ENCODE peak calls at places on chromosomes 2 and 18, in seven cellular contexts. T is HFF-Myc, E is GM23338, R is cardiac muscle cell, K is fibroblast of the aortic adventitia, P is brain microvascular endothelial cell, S is BE2C. M is an unnamed sample.

GRCh38 chr2:199019898-199020507 is 437.7 kb downstream of the SATB2 start:
- DNase-seq in T (peak; percentile 31), E (peak; percentile 71), R (peak; percentile 13), K (peak; percentile 65), P (peak; percentile 17), S (peak; percentile 30), M (peak; percentile 58)

GRCh38 chr2:75276093-75277055 is 77.1 kb upstream of the TACR1 start:
- DNase-seq in T (no peak), E (peak; percentile 32), R (peak; percentile 32), K (peak; percentile 51), P (peak; percentile 34), S (no peak), M (peak; percentile 34)

GRCh38 chr18:3616744-3617143 is 166.8 kb downstream of the TGIF1 start:
- DNase-seq in T (no peak), E (no peak), R (no peak), K (no peak), P (no peak), S (no peak), M (no peak)

GRCh38 chr2:5685225-5685624 is 7.0 kb upstream of the SOX11 start:
- DNase-seq in T (no peak), E (no peak), R (no peak), K (no peak), P (no peak), S (no peak), M (no peak)

GRCh38 chr2:158214431-158214830 is 112.8 kb downstream of the UPP2 start:
- DNase-seq in T (no peak), E (no peak), R (peak; percentile 8), K (no peak), P (peak; percentile 42), S (no peak), M (no peak)

GRCh38 chr18:49949991-49950395 is 136.7 kb upstream of the ACAA2 start:
- DNase-seq in T (no peak), E (no peak), R (no peak), K (no peak), P (no peak), S (no peak), M (no peak)

GRCh38 chr18:31444142-31444541 is 3.4 kb upstream of the DSG3 start:
- DNase-seq in T (no peak), E (no peak), R (no peak), K (no peak), P (no peak), S (no peak), M (no peak)

GRCh38 chr2:67289921-67290371 is 107.2 kb upstream of the ETAA1 start:
- DNase-seq in T (peak; percentile 22), E (no peak), R (peak; percentile 19), K (peak; percentile 87), P (peak; percentile 50), S (no peak), M (no peak)

GRCh38 chr2:63649829-63650228 is 61.1 kb downstream of the MDH1 start:
- DNase-seq in T (no peak), E (no peak), R (no peak), K (no peak), P (no peak), S (no peak), M (no peak)

GRCh38 chr2:217976301-217976700 is 26.5 kb downstream of the TNS1 start:
- DNase-seq in T (no peak), E (no peak), R (no peak), K (no peak), P (no peak), S (no peak), M (no peak)

DNA sequence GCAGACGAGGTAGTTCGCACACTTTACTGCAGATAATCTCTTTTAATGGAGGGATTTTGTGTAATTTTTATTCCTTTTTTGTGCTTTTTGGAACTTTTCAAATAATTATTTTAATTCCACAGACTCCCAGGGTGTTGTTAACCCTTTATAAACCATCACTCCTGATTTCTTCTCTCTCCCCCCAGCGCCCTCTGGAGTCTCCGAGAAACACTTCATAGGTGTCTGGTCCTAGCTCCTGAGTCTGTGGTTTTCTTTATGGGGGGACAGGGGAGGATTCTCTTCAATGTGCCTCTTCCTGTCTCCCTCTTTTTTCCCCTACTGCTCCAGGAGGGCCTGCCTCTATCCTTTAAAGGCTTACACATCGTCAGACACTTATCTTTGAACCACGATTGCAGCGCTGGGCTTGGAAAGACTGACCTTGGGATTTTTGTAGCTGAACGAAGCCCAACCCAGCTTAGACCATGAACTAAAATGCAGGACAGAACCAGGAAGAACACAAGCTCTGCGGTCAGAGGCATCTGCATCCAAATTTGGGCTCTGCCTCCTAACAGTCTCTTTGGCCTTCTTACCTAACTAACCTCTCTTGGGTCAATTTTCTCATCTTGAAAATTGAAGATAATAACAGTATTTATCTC is 7.1 kb upstream of the PKDCC start:
- DNase-seq in T (no peak), E (peak; percentile 84), R (peak; percentile 64), K (peak; percentile 53), P (no peak), S (no peak), M (no peak)
- TF ChIP-seq CTCF in T (peak; percentile 3), E (peak; percentile 72), R (peak; percentile 33), K (no peak), P (peak; percentile 46), S (peak; percentile 27), M (peak; percentile 18)

GRCh38 chr2:140401056-140401455 is 1620.9 kb upstream of the NXPH2 start:
- DNase-seq in T (no peak), E (no peak), R (no peak), K (no peak), P (no peak), S (no peak), M (no peak)
- H3K4me3 ChIP-seq in T (no peak overlapping the region), E (no peak overlapping the region), R (no peak overlapping the region), K (no peak overlapping the region), P (no peak overlapping the region), S (no peak overlapping the region), M (no peak overlapping the region)

GRCh38 chr18:48688961-48689360 is 150.1 kb downstream of the CTIF start:
- DNase-seq in T (no peak), E (no peak), R (no peak), K (no peak), P (no peak), S (no peak), M (no peak)
- TF ChIP-seq CTCF in T (no peak), E (no peak), R (no peak), K (no peak), P (no peak), S (no peak), M (no peak)

GRCh38 chr2:192195548-192196418 is 1.1 kb upstream of the TMEFF2 start:
- DNase-seq in T (no peak), E (peak; percentile 69), R (peak; percentile 42), K (peak; percentile 22), P (no peak), S (peak; percentile 24), M (no peak)

GRCh38 chr2:192197387-192197786 is 2.7 kb upstream of the TMEFF2 start:
- DNase-seq in T (no peak), E (no peak), R (peak; percentile 26), K (peak; percentile 22), P (peak; percentile 11), S (no peak), M (no peak)

GRCh38 chr2:192194866-192195547 is at the start of gene TMEFF2:
- DNase-seq in T (no peak), E (peak; percentile 96), R (peak; percentile 64), K (peak; percentile 82), P (peak; percentile 74), S (peak; percentile 97), M (peak; percentile 83)

GRCh38 chr2:192196451-192197194 is 1.9 kb upstream of the TMEFF2 start:
- DNase-seq in T (no peak), E (peak; percentile 4), R (peak; percentile 11), K (no peak), P (no peak), S (no peak), M (no peak)

GRCh38 chr2:192194065-192194865 is 468 bp downstream of the TMEFF2 start:
- DNase-seq in T (no peak), E (peak; percentile 47), R (peak; percentile 14), K (peak; percentile 25), P (peak; percentile 4), S (no peak), M (no peak)
- H3K4me3 ChIP-seq in T (peak overlapping the region; percentile 47), E (peak overlapping the region; percentile 85), R (peak overlapping the region; percentile 38), K (peak overlapping the region; percentile 74), P (peak overlapping the region; percentile 83), S (peak overlapping the region; percentile 68), M (peak overlapping the region; percentile 83)

DNA sequence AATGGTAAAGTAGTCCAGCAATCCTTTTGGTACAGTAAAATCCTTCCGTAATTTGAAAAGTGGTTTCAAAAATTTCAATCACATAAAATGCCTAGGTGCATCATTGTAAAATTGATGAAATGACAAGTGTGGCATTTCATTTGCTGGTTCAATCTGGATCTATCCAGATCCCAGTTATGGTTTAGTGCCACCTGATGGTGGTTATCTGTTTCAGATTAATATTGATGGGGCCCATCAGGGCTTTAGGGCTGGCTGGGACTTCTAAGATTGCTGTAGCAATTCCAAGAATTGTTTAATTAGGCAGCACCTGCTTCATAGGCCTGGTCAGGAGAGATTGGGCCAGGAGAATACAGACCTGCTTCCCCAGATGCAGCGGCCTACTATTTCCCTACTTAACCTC is 55.5 kb upstream of the PIK3C3 start:
- DNase-seq in T (no peak), E (peak; percentile 3), R (no peak), K (no peak), P (no peak), S (no peak), M (no peak)
- TF ChIP-seq CTCF in T (no peak), E (peak; percentile 54), R (no peak), K (no peak), P (peak; percentile 32), S (peak; percentile 3), M (no peak)

GRCh38 chr2:191571163-191571769 is 106.7 kb upstream of the NABP1 start:
- DNase-seq in T (peak; percentile 62), E (peak; percentile 67), R (peak; percentile 84), K (peak; percentile 84), P (peak; percentile 65), S (no peak), M (peak; percentile 20)
- H3K4me3 ChIP-seq in T (no peak overlapping the region), E (no peak overlapping the region), R (no peak overlapping the region), K (peak overlapping the region; percentile 6), P (peak overlapping the region; percentile 29), S (no peak overlapping the region), M (no peak overlapping the region)